ENCODE peak calls at places on chromosome 18, in five cellular contexts. B, T, X, I and S are unnamed samples. For H3K36me3, the result is how much of the 10 kb centered on the place peaks cover.

GRCh38 chr18:36772339-36772738 is 56.5 kb downstream of the TPGS2 start:
- DNase-seq in I (no peak), X (no peak), B (no peak), T (no peak), S (no peak)

GRCh38 chr18:22412502-22412901 is 5.2 kb downstream of the CTAGE1 start:
- DNase-seq in X (no peak), B (no peak), I (no peak), T (no peak), S (no peak)

GRCh38 chr18:28792404-28793103 is 615.6 kb upstream of the CDH2 start:
- DNase-seq in T (no peak), X (no peak), I (no peak), B (no peak), S (no peak)

GRCh38 chr18:24631238-24632025 is 171.0 kb downstream of the HRH4 start:
- DNase-seq in I (no peak), X (no peak), T (no peak), B (no peak), S (peak)

GRCh38 chr18:50792885-50793284 is 26.9 kb downstream of the MRO start:
- DNase-seq in I (no peak), B (no peak), X (no peak), T (no peak), S (no peak)

GRCh38 chr18:47184419-47185050 is 8.4 kb upstream of the IER3IP1 start:
- DNase-seq in B (no peak), T (no peak), X (peak), I (peak), S (no peak)

GRCh38 chr18:79794851-79795250 is 2.9 kb upstream of the KCNG2 start:
- DNase-seq in I (no peak), X (peak), B (no peak), T (no peak), S (no peak)

GRCh38 chr18:8926464-8926863 is 176.0 kb upstream of the NDUFV2 start:
- DNase-seq in T (no peak), B (no peak), X (no peak), I (no peak), S (no peak)

GRCh38 chr18:68916734-68917133 is 118.9 kb downstream of the CCDC102B start:
- DNase-seq in T (no peak), B (no peak), I (peak), X (no peak), S (no peak)

GRCh38 chr18:45887585-45887984 is 62.1 kb downstream of the SIGLEC15 start:
- DNase-seq in X (no peak), B (no peak), T (no peak), I (no peak), S (no peak)
- H3K36me3 ChIP-seq in X (half or more), B (under half), T (half or more), I (under half), S (under half)

DNA sequence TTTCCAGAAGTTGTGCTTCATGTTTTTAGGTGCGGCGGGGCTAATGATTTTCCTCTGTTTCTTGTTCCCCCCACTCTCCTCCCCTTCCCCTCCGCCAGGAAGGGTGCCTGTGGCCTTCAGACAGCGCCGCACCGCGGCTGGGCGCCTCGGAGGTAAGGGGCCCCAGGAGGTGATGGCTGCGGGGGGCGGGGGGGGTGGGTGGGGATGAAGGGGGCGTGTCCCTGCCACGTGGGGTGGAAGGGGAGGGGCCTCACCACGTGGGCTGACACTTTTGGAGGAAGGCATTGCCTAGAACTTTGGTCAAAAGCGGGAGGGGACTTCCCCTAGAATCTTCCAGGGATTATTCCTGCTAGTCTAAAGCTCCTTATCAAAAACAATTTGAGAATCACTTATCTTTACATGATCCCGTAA is 83.1 kb downstream of the FAM210A start:
- DNase-seq in X (no peak), T (no peak), I (no peak), B (no peak), S (peak)
- H3K36me3 ChIP-seq in X (under half), T (under half), I (under half), B (under half), S (under half)

GRCh38 chr18:35264409-35264808 is 23.6 kb downstream of the ZNF397 start:
- DNase-seq in X (no peak), T (no peak), B (no peak), I (no peak), S (no peak)
- H3K36me3 ChIP-seq in X (under half), T (under half), B (under half), I (under half), S (under half)

GRCh38 chr18:48790226-48790863 is 160.4 kb downstream of the SMAD7 start:
- DNase-seq in B (no peak), X (peak), I (no peak), T (peak), S (no peak)
- H3K36me3 ChIP-seq in B (under half), X (under half), I (under half), T (under half), S (under half)

DNA sequence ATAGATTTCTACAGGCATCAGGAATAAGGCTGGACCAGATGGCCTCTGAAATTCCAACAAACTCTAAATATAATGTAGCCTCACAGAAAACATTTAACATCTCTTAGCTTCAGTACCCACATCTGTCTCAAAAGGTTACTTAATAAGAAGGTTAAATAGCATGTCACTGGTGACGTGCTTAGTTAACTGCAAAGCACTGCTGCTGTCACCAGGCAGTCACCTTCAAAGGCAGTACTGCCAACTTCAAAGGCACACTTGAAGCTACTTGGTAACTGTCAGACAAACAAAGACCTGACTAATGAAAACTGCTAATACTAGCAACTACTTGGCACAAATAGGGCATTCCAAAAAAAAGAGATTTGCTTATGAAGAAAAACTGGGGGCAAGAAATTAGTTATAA is 36.2 kb downstream of the EPG5 start:
- DNase-seq in I (no peak), X (no peak), T (no peak), B (no peak), S (no peak)
- H3K36me3 ChIP-seq in I (under half), X (half or more), T (half or more), B (under half), S (under half)